ENCODE peak calls at places on chromosomes 3 and 15, in six cellular contexts. F is CD4-positive, alpha-beta memory T cell; O is nephron progenitor cell; G is progenitor cell of endocrine pancreas; Z is iris pigment epithelial cell; E is testis. Y is an unnamed sample.

GRCh38 chr15:62389887-62390792 is 225.1 kb upstream of the C2CD4B start:
- DNase-seq in E (peak), Z (peak), F (peak), G (peak), O (peak), Y (no peak)

GRCh38 chr15:59298255-59298856 is 74.3 kb downstream of the MYO1E start:
- DNase-seq in E (no peak), O (no peak), G (no peak), Z (peak), F (no peak), Y (no peak)

GRCh38 chr3:50168791-50169190 is 13.7 kb downstream of the SEMA3F start:
- DNase-seq in Z (no peak), G (no peak), F (no peak), O (no peak), E (no peak), Y (no peak)

GRCh38 chr3:158571969-158572765 is 1.2 kb downstream of the MLF1 start:
- DNase-seq in O (no peak), G (no peak), Z (no peak), F (no peak), E (no peak), Y (no peak)

GRCh38 chr15:68731318-68731897 is 89.3 kb downstream of the ANP32A start:
- DNase-seq in O (no peak), Z (no peak), G (no peak), E (no peak), F (no peak), Y (no peak)

GRCh38 chr3:121488628-121489027 is 57.2 kb downstream of the POLQ start:
- DNase-seq in O (no peak), Z (no peak), E (no peak), F (no peak), G (no peak), Y (no peak)

GRCh38 chr3:135271562-135272290 is 476.7 kb downstream of the EPHB1 start:
- DNase-seq in E (no peak), O (no peak), F (no peak), G (no peak), Z (no peak), Y (no peak)

GRCh38 chr15:68278345-68279217 is 1.0 kb downstream of the FEM1B start:
- DNase-seq in G (no peak), O (no peak), Z (peak), F (no peak), E (peak), Y (no peak)

GRCh38 chr15:73715417-73715816 is 31.2 kb downstream of the CD276 start:
- DNase-seq in O (no peak), E (no peak), G (no peak), F (no peak), Z (no peak), Y (no peak)

GRCh38 chr15:63006032-63006878 is 36.3 kb upstream of the TPM1 start:
- DNase-seq in G (no peak), Z (peak), O (no peak), F (no peak), E (no peak), Y (no peak)

GRCh38 chr3:78988324-78988723 is 779.5 kb downstream of the ROBO1 start:
- DNase-seq in E (no peak), F (no peak), Z (peak), O (no peak), G (no peak), Y (no peak)

GRCh38 chr3:171977426-171977825 is 62.0 kb upstream of the FNDC3B start:
- DNase-seq in E (no peak), Z (peak), G (no peak), O (no peak), F (no peak), Y (no peak)

GRCh38 chr15:101114610-101115009 is 137.2 kb downstream of the CHSY1 start:
- DNase-seq in G (no peak), F (no peak), E (no peak), O (no peak), Z (no peak), Y (no peak)

GRCh38 chr15:99249270-99249817 is at the start of gene TTC23:
- DNase-seq in G (no peak), Z (peak), O (peak), F (no peak), E (peak), Y (no peak)

GRCh38 chr3:71131893-71132314 is 451.6 kb downstream of the FOXP1 start:
- DNase-seq in E (no peak), G (no peak), O (no peak), F (no peak), Z (no peak), Y (no peak)

GRCh38 chr3:14256561-14257342 is 78.1 kb downstream of the LSM3 start:
- DNase-seq in Z (no peak), E (peak), O (peak), G (no peak), F (no peak), Y (no peak)